ENCODE peak calls at places on chromosomes 16 and 17, in five cellular contexts. B, O, J, Q and K are unnamed samples.

GRCh38 chr16:30761427-30761927 is 385 bp downstream of the CFAP119 start:
- DNase-seq in B (peak; percentile 16), O (peak; percentile 81), J (peak; percentile 48), Q (no peak), K (no peak)

GRCh38 chr16:89103156-89103555 is 9.5 kb downstream of the ACSF3 start:
- DNase-seq in B (no peak), O (no peak), J (no peak), Q (no peak), K (no peak)

GRCh38 chr16:80948886-80949502 is 57.7 kb downstream of the CMC2 start:
- DNase-seq in B (peak; percentile 29), O (peak; percentile 81), J (no peak), Q (no peak), K (no peak)

GRCh38 chr17:68433211-68433610 is 24.1 kb downstream of the WIPI1 start:
- DNase-seq in B (no peak), O (no peak), J (no peak), Q (no peak), K (no peak)

GRCh38 chr16:13835935-13836334 is 84.0 kb upstream of the ERCC4 start:
- DNase-seq in B (no peak), O (no peak), J (no peak), Q (no peak), K (no peak)

GRCh38 chr17:39617446-39618251 is 9.1 kb upstream of the PPP1R1B start:
- DNase-seq in B (peak; percentile 30), O (peak; percentile 26), J (peak; percentile 69), Q (no peak), K (no peak)

GRCh38 chr16:19913306-19913717 is 28.7 kb upstream of the GPRC5B start:
- DNase-seq in B (no peak), O (no peak), J (no peak), Q (no peak), K (no peak)

GRCh38 chr17:11330871-11331270 is 89.9 kb downstream of the SHISA6 start:
- DNase-seq in B (no peak), O (no peak), J (no peak), Q (peak; percentile 25), K (no peak)

GRCh38 chr16:86571197-86571915 is 4.7 kb downstream of the FOXC2 start:
- DNase-seq in B (no peak), O (no peak), J (no peak), Q (no peak), K (no peak)

GRCh38 chr17:47204722-47205418 is 4.3 kb upstream of the MYL4 start:
- DNase-seq in B (peak; percentile 47), O (peak; percentile 61), J (peak; percentile 44), Q (no peak), K (no peak)

GRCh38 chr17:19718613-19719364 is 2.4 kb upstream of the SLC47A2 start:
- DNase-seq in B (no peak), O (peak; percentile 15), J (no peak), Q (no peak), K (no peak)

GRCh38 chr17:65559802-65560627 is 1.4 kb downstream of the AXIN2 start:
- DNase-seq in B (no peak), O (no peak), J (peak; percentile 28), Q (no peak), K (peak; percentile 84)

GRCh38 chr17:11705111-11705510 is 106.8 kb downstream of the DNAH9 start:
- DNase-seq in B (no peak), O (no peak), J (no peak), Q (no peak), K (no peak)

GRCh38 chr17:33277436-33278100 is 15.5 kb downstream of the ASIC2 start:
- DNase-seq in B (no peak), O (no peak), J (no peak), Q (no peak), K (no peak)

GRCh38 chr17:30969989-30970680 is 704 bp upstream of the RNF135 start:
- DNase-seq in B (peak; percentile 23), O (no peak), J (peak; percentile 32), Q (no peak), K (no peak)

GRCh38 chr16:87471278-87472141 is 21.3 kb downstream of the ZCCHC14 start:
- DNase-seq in B (no peak), O (no peak), J (no peak), Q (no peak), K (no peak)

GRCh38 chr17:9410285-9410684 is 165.3 kb downstream of the STX8 start:
- DNase-seq in B (no peak), O (no peak), J (no peak), Q (no peak), K (no peak)

DNA sequence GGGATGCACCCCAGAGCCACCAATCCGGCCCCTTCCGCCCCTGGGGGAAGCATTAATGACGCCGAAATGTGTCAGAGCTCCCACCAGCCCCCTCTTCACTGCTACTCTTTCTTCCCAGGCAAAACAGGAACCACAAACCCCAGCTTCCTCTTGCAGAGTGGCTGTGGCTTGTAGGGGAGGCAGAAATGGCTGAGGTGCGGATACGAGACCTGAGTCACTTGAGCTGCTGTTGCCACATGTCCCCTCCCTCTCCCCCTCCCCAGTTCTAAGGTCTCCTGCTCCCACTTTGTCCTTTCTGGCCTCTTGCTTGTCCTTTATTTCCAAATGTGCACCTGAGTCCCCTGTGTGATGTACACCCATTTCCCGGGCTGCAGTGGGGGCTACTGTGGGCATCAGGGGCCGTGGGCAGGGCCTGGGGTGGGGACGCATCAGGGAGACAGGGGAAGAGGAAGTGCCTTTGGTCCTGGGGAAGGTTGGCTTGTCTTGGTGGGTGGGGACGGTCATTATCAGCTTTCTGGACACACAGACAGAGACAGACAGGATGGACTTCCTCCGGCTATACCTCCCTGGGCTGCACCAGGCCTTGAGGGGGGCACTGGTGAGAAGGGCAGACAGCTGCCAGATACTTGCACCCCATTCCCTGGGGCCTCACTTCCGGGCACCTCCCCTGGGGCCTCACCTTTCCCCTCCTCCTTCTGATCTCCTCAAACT is at the start of gene APOBR:
- DNase-seq in B (no peak), O (peak; percentile 71), J (peak; percentile 69), Q (no peak), K (no peak)
- TF ChIP-seq CTCF in B (no peak), O (no peak), J (no peak), Q (no peak), K (no peak)

DNA sequence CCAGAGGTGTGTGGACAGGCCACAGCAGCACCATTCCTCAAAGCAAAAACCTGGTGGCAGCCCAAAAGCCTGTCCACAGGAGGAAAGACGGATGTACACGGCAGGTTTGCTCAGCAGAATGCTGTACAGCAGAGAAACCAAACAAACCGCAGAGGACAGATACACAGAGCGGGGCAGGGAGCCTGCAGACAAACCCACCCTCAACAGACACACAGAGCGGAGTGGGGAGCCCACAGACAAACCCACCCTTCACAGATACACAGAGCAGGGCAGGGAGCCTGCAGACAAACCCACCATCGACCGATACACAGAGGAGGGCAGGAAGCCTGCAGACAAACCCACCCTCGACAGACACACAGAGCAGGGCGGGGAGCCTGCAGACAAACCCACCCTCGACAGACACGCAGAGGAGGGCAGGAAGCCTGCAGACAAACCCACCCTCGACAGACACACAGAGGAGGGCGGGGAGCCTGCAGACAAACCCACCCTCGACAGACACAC is 53.0 kb upstream of the METRNL start:
- DNase-seq in B (no peak), O (no peak), J (no peak), Q (no peak), K (no peak)
- TF ChIP-seq CTCF in B (no peak), O (no peak), J (no peak), Q (no peak), K (no peak)

GRCh38 chr17:48561894-48562810 is 16.0 kb downstream of the HOXB4 start:
- DNase-seq in B (no peak), O (peak; percentile 47), J (no peak), Q (no peak), K (no peak)
- TF ChIP-seq CTCF in B (peak; percentile 41), O (peak; percentile 36), J (no peak), Q (peak; percentile 65), K (peak; percentile 67)

GRCh38 chr16:23296994-23297393 is 5.1 kb upstream of the SCNN1B start:
- DNase-seq in B (no peak), O (peak; percentile 44), J (no peak), Q (no peak), K (no peak)
- TF ChIP-seq CTCF in B (peak; percentile 34), O (peak; percentile 55), J (no peak), Q (peak; percentile 29), K (peak; percentile 21)

GRCh38 chr17:35297666-35298065 is 54.8 kb downstream of the SLFN5 start:
- DNase-seq in B (peak; percentile 28), O (no peak), J (no peak), Q (no peak), K (no peak)
- TF ChIP-seq CTCF in B (no peak), O (no peak), J (no peak), Q (no peak), K (no peak)

GRCh38 chr16:17072104-17072503 is 398.7 kb downstream of the XYLT1 start:
- DNase-seq in B (no peak), O (no peak), J (no peak), Q (no peak), K (no peak)

GRCh38 chr16:17076121-17076757 is 394.5 kb downstream of the XYLT1 start:
- DNase-seq in B (no peak), O (no peak), J (no peak), Q (no peak), K (no peak)

GRCh38 chr16:17067882-17068281 is 402.9 kb downstream of the XYLT1 start:
- DNase-seq in B (no peak), O (no peak), J (no peak), Q (no peak), K (no peak)

GRCh38 chr16:17068524-17068923 is 402.2 kb downstream of the XYLT1 start:
- DNase-seq in B (no peak), O (peak; percentile 15), J (no peak), Q (no peak), K (no peak)

DNA sequence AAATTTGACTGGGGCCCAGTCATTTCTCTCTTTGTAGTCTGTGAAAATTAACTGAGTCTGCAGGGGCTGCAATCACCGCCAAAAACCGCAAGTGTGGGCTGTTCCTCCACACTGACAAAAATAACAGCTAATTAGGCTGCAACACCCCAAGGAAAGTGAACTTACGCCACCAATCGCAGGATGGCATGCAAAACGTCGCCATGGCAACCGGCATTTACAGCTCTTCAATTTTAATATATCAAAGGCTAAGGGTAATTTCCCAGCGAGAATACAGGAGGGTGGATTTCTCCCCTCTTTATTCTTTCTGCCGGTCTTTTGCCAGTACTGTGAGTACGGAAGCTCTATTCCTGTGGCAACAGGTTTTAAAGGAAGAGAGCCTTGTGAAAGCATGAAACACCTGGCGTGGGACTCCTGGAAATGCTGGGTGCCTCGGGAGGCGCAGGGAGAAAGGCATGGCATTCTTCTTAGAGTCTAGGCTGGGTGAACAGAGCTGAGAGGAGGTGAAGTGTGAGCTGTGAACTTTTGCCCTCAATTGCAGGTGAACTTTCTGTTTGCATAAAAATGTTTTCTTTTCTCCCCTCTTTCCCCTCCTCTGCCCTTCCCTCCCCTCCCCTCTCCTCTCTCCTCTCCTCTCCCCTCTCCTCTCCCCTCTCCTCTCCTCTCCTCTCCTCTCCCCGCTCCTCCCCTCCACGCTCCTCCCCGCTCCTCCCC is 399.7 kb downstream of the XYLT1 start:
- DNase-seq in B (no peak), O (peak; percentile 27), J (peak; percentile 67), Q (no peak), K (no peak)
- TF ChIP-seq CTCF in B (no peak), O (no peak), J (no peak), Q (no peak), K (no peak)